ENCODE peak calls at places on chromosomes 7 and 10, in four cellular contexts. L, Q, B and M are unnamed samples.

GRCh38 chr7:40058636-40059035 is 75.8 kb downstream of the MPLKIP start:
- DNase-seq in B (no peak), L (no peak), Q (no peak), M (no peak)

GRCh38 chr10:114023198-114023597 is 20.5 kb upstream of the ADRB1 start:
- DNase-seq in B (no peak), Q (no peak), L (no peak), M (no peak)

GRCh38 chr10:12975266-12975665 is 26.2 kb downstream of the CCDC3 start:
- DNase-seq in B (no peak), Q (no peak), L (no peak), M (no peak)

GRCh38 chr7:93921607-93922446 is at the start of gene GNG11:
- DNase-seq in B (peak; percentile 61), L (peak; percentile 92), Q (peak; percentile 61), M (peak; percentile 66)

GRCh38 chr7:1943933-1944618 is 274.0 kb downstream of the ELFN1 start:
- DNase-seq in L (peak; percentile 17), Q (no peak), B (no peak), M (no peak)

GRCh38 chr10:78703581-78703980 is 365.2 kb upstream of the ZMIZ1 start:
- DNase-seq in B (no peak), L (no peak), Q (no peak), M (no peak)

GRCh38 chr7:141045842-141046630 is 27.8 kb upstream of the TMEM178B start:
- DNase-seq in L (no peak), Q (no peak), B (no peak), M (no peak)

GRCh38 chr7:50620418-50620817 is 55.2 kb upstream of the DDC start:
- DNase-seq in Q (no peak), L (no peak), B (no peak), M (no peak)

GRCh38 chr7:7181519-7182155 is 707 bp upstream of the C1GALT1 start:
- DNase-seq in Q (no peak), B (no peak), L (peak; percentile 27), M (peak; percentile 51)